ENCODE peak calls at places on chromosome 19, in ten cellular contexts. B is H7; U is A549; H is HEK293T; V is HCEC 1CT; C is cardiac fibroblast; L is non-pigmented ciliary epithelial cell; J is stimulated activated CD4-positive, alpha-beta T cell treated with anti-CD3 and anti-CD28 coated beads, Interleukin-2, amount 100 ng/mL, for 48 hours; O is KG1; X is prostate gland. S is an unnamed sample.

GRCh38 chr19:45863840-45864628 is at the start of gene FOXA3:
- DNase-seq in U (peak; percentile 96), V (peak; percentile 47), X (no peak), O (no peak), J (peak; percentile 52), H (peak; percentile 71), B (peak; percentile 98), L (no peak), C (peak; percentile 36), S (peak; percentile 40)

GRCh38 chr19:1151037-1151716 is 22.9 kb downstream of the SBNO2 start:
- DNase-seq in V (no peak), J (no peak), B (no peak), O (no peak), H (no peak), L (no peak), U (no peak), C (no peak), X (no peak), S (no peak)

GRCh38 chr19:49427855-49428546 is 2.8 kb downstream of the GFY start:
- DNase-seq in X (no peak), V (no peak), J (no peak), B (peak; percentile 92), H (no peak), O (no peak), L (no peak), C (no peak), U (peak; percentile 62), S (no peak)

GRCh38 chr19:12647490-12648071 is 19.0 kb downstream of the MAN2B1 start:
- DNase-seq in U (no peak), X (peak; percentile 33), J (no peak), V (no peak), H (peak; percentile 63), O (no peak), C (peak; percentile 47), B (peak; percentile 97), L (no peak), S (peak; percentile 26)

GRCh38 chr19:14432817-14433453 is at the start of gene PKN1:
- DNase-seq in C (no peak), V (no peak), U (peak; percentile 35), L (no peak), H (peak; percentile 82), B (peak; percentile 98), J (peak; percentile 45), X (no peak), O (peak; percentile 18), S (peak; percentile 36)

GRCh38 chr19:7870571-7871279 is 3.5 kb downstream of the PRR36 start:
- DNase-seq in L (no peak), H (peak; percentile 72), U (no peak), J (peak; percentile 39), X (no peak), C (peak; percentile 51), O (no peak), V (peak; percentile 63), B (peak; percentile 89), S (peak; percentile 72)

GRCh38 chr19:54312436-54313362 is at the start of gene LILRA5:
- DNase-seq in O (peak; percentile 33), U (no peak), L (no peak), J (no peak), V (no peak), B (no peak), C (no peak), X (no peak), H (no peak), S (no peak)

GRCh38 chr19:27833031-27833430 is 1379.9 kb downstream of the UQCRFS1 start:
- DNase-seq in V (no peak), C (peak; percentile 7), L (no peak), J (no peak), U (no peak), O (no peak), X (no peak), B (no peak), H (no peak), S (peak; percentile 16)

GRCh38 chr19:48186015-48186414 is 15.5 kb downstream of the ZSWIM9 start:
- DNase-seq in H (no peak), C (no peak), O (no peak), L (no peak), J (no peak), B (no peak), V (no peak), U (no peak), X (no peak), S (no peak)

GRCh38 chr19:10332158-10332964 is 968 bp downstream of the RAVER1 start:
- DNase-seq in X (no peak), U (no peak), J (no peak), V (no peak), O (no peak), L (no peak), H (no peak), B (peak; percentile 65), C (no peak), S (peak; percentile 12)

GRCh38 chr19:20078696-20079095 is 896 bp downstream of the ZNF90 start:
- DNase-seq in V (no peak), L (no peak), J (no peak), X (peak; percentile 9), C (peak; percentile 60), B (peak; percentile 40), O (no peak), U (no peak), H (no peak), S (peak; percentile 36)

S was measured in RPMI7951.